ENCODE peak calls at places on chromosomes 3 and 15, in six cellular contexts. W is IMR-90, E is upper lobe of right lung, N is left ventricle myocardium inferior, V is DND-41, D is adrenal gland. Q is an unnamed sample. For H3K27me3, the result is how much of the 10 kb centered on the place peaks cover.

GRCh38 chr3:189792046-189792929 is 161.1 kb downstream of the TP63 start:
- DNase-seq in W (no peak), E (no peak), N (no peak), V (no peak), D (no peak), Q (no peak)

GRCh38 chr3:149783576-149783975 is 8.8 kb downstream of the ANKUB1 start:
- DNase-seq in W (peak), E (no peak), N (no peak), V (no peak), D (no peak), Q (no peak)

GRCh38 chr3:26260073-26260623 is 362.4 kb upstream of the LRRC3B start:
- DNase-seq in W (no peak), E (no peak), N (no peak), V (no peak), D (no peak), Q (no peak)

GRCh38 chr3:149736180-149737100 is 15.8 kb downstream of the COMMD2 start:
- DNase-seq in W (peak), E (no peak), N (no peak), V (no peak), D (no peak), Q (no peak)

GRCh38 chr15:95032181-95032580 is 800.8 kb downstream of the MCTP2 start:
- DNase-seq in W (peak), E (no peak), N (no peak), V (no peak), D (no peak), Q (no peak)

GRCh38 chr3:103173940-103174339 is 739.1 kb downstream of the ZPLD1 start:
- DNase-seq in W (no peak), E (no peak), N (no peak), V (no peak), D (no peak), Q (no peak)

GRCh38 chr3:45088959-45089358 is 57.2 kb downstream of the CDCP1 start:
- DNase-seq in W (no peak), E (no peak), N (no peak), V (no peak), D (no peak), Q (no peak)

GRCh38 chr15:41585140-41586047 is 26.4 kb downstream of the TYRO3 start:
- DNase-seq in W (peak), E (peak), N (peak), V (no peak), D (peak), Q (peak)

GRCh38 chr3:71581451-71581980 is 2.0 kb downstream of the FOXP1 start:
- DNase-seq in W (no peak), E (peak), N (peak), V (peak), D (peak), Q (peak)

GRCh38 chr15:76773234-76773633 is 131.9 kb downstream of the SCAPER start:
- DNase-seq in W (no peak), E (no peak), N (no peak), V (no peak), D (no peak), Q (no peak)

GRCh38 chr3:190728574-190729246 is 133.8 kb downstream of the GMNC start:
- DNase-seq in W (no peak), E (no peak), N (no peak), V (no peak), D (no peak), Q (no peak)

GRCh38 chr3:149527531-149528343 is 53.2 kb downstream of the TM4SF4 start:
- DNase-seq in W (peak), E (no peak), N (no peak), V (no peak), D (no peak), Q (no peak)

GRCh38 chr15:31471731-31472430 is 145.2 kb downstream of the KLF13 start:
- DNase-seq in W (peak), E (no peak), N (no peak), V (no peak), D (no peak), Q (no peak)

GRCh38 chr3:67923796-67924195 is 269.4 kb upstream of the SUCLG2 start:
- DNase-seq in W (no peak), E (no peak), N (no peak), V (no peak), D (no peak), Q (no peak)

GRCh38 chr15:38225381-38225780 is 27.3 kb upstream of the SPRED1 start:
- DNase-seq in W (no peak), E (no peak), N (no peak), V (no peak), D (no peak), Q (no peak)

GRCh38 chr15:96334017-96334704 is 3.7 kb downstream of the NR2F2 start:
- DNase-seq in W (no peak), E (peak), N (no peak), V (no peak), D (peak), Q (no peak)

GRCh38 chr15:77521206-77521605 is 100.5 kb downstream of the HMG20A start:
- DNase-seq in W (no peak), E (no peak), N (no peak), V (no peak), D (no peak), Q (no peak)

GRCh38 chr3:2883292-2883691 is 226.9 kb downstream of the IL5RA start:
- DNase-seq in W (no peak), E (no peak), N (no peak), V (no peak), D (no peak), Q (no peak)

GRCh38 chr15:90875549-90875981 is 7.2 kb downstream of the FURIN start:
- DNase-seq in W (no peak), E (no peak), N (no peak), V (no peak), D (no peak), Q (no peak)

GRCh38 chr3:48600711-48601621 is 5.8 kb upstream of the COL7A1 start:
- DNase-seq in W (no peak), E (no peak), N (no peak), V (no peak), D (no peak), Q (no peak)

GRCh38 chr3:11661827-11662226 is 18.1 kb upstream of the VGLL4 start:
- DNase-seq in W (peak), E (no peak), N (no peak), V (no peak), D (no peak), Q (peak)

GRCh38 chr3:134058728-134059601 is 29.2 kb upstream of the SLCO2A1 start:
- DNase-seq in W (no peak), E (no peak), N (no peak), V (no peak), D (no peak), Q (no peak)

DNA sequence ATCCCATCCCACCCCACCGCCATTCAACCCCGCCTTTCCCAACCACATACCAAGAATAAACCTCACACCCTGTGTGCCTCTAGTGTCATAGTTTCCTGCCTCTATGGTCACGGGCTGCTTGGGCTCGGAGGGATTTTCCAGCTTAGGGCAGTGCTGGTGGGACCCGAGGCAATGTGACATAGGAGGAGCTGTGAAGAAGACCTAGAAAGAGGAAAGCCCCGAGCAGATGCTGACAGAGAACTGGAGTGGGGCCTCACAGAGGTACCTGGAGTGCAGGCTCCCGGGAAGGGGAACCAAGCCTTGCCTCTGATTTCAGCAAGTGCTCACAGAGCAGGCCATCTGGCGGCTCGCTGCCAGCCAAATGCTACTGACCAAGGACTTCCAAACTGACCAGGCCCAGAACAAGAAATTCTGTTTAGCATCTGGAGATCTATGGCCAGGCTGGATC is 27.5 kb downstream of the BHLHE40 start:
- DNase-seq in W (no peak), E (no peak), N (no peak), V (no peak), D (no peak), Q (no peak)
- TF ChIP-seq CTCF in W (no peak), E (no peak), N (no peak), V (no peak), D (no peak), Q (no peak)

GRCh38 chr3:10621749-10622148 is 116.4 kb upstream of the ATP2B2 start:
- DNase-seq in W (no peak), E (peak), N (no peak), V (no peak), D (no peak), Q (no peak)
- H3K27me3 ChIP-seq in W (under half), E (under half), N (half or more), V (under half), D (under half), Q (under half)

GRCh38 chr15:69723404-69724097 is 270.9 kb downstream of the RPLP1 start:
- DNase-seq in W (no peak), E (no peak), N (peak), V (no peak), D (no peak), Q (no peak)
- TF ChIP-seq CTCF in W (no peak), E (no peak), N (no peak), V (no peak), D (no peak), Q (no peak)

GRCh38 chr3:124033360-124034015 is 41.6 kb upstream of the ROPN1 start:
- DNase-seq in W (no peak), E (peak), N (peak), V (no peak), D (peak), Q (peak)
- H3K27me3 ChIP-seq in W (under half), E (under half), N (under half), V (under half), D (under half), Q (under half)

DNA sequence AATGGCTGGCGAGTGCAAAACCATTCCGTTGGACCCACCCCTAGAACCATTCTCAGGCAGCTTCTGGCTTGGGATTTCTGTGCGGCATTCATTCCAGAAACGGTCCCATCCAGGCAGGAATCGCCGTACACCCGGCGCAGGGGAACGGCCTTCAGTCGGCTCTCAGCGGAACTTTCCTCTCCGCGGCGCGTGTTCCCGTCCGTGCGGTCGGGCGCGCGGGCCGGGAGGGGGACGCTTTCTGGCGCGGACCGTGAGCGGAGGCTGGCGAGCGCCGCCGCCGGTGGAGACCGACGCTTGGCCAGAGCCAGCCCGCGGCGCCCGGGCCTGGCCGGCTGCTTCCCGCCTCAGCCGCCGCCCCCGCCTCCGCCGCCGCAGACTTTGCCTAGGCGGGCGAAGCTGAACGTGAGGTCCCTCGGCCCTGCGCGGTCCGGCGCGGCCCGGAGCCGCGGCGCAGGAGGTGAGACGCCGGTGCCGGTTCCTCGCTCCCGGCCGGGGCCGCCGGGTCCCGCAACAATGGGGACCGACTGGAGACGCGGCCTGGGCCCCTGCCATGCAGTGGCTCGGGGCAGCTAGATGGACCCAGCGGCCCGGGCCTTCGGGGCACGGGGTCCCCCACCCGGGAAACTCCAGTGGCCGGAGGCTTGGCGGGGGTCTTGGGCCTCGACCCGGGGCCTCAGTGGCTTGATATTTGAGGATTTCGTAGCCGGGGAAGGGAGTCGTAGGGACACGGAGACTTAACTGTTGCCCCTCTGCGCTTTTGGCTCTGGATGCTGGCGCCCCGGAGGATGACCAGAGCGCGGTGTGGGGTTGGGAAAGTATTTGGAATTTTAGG is at the start of gene RAD54L2:
- DNase-seq in W (peak), E (peak), N (peak), V (peak), D (peak), Q (peak)
- TF ChIP-seq CTCF in W (peak), E (peak), N (peak), V (peak), D (peak), Q (peak)

GRCh38 chr15:71611721-71612016 is 198.7 kb upstream of the NR2E3 start:
- DNase-seq in W (no peak), E (no peak), N (no peak), V (no peak), D (no peak), Q (no peak)

GRCh38 chr15:71612869-71613268 is 197.5 kb upstream of the NR2E3 start:
- DNase-seq in W (no peak), E (no peak), N (no peak), V (no peak), D (no peak), Q (no peak)

GRCh38 chr15:71612066-71612715 is 198.2 kb upstream of the NR2E3 start:
- DNase-seq in W (peak), E (no peak), N (no peak), V (no peak), D (no peak), Q (no peak)

GRCh38 chr15:71607383-71607782 is 203.0 kb upstream of the NR2E3 start:
- DNase-seq in W (no peak), E (no peak), N (no peak), V (no peak), D (no peak), Q (no peak)

DNA sequence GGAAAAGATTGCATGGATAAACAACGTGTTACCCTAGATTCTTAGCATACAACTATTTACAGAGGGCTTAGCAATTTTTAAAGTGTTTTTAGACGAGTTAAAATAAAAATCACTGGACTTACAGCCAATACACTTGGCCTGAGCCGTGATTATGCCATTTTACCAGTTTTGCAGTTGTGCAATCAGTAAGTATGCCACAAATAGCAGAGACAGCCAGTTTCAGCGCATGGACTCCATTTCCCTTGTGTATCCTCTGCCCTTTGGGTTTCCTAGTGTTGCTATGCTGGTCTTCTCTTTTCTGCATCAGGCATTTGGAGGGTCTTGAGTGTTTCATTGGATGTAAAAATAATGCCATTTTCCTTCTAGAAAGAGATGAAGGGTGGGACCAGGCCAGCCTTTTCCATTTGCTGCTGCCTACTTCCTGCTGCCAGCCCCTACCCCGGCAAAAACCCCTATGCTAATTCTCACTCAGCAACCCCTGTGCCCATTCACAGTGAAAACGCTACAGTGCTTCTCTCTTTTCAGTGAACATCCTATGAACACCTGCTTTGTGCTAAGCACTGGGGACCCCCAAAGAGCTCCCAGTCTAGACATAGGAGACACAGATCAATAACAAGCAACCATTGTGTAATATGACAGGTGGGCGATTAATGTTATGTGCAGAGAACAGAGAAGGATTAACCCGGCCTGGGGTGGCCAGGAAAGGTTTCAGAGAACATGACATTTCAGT is 199.2 kb upstream of the NR2E3 start:
- DNase-seq in W (no peak), E (no peak), N (no peak), V (no peak), D (no peak), Q (no peak)
- H3K27me3 ChIP-seq in W (under half), E (under half), N (under half), V (under half), D (under half), Q (under half)

GRCh38 chr3:43996379-43997301 is 245.0 kb upstream of the TOPAZ1 start:
- DNase-seq in W (no peak), E (peak), N (no peak), V (no peak), D (no peak), Q (no peak)
- TF ChIP-seq CTCF in W (no peak), E (no peak), N (peak), V (no peak), D (no peak), Q (no peak)

Q was measured in heart left ventricle.